ENCODE peak calls at places on chromosomes 1 and 21, in four cellular contexts. One of them, this sample, is unnamed. For H3K4me1, the result is how much of the 10 kb centered on the place peaks cover.

GRCh38 chr1:15680614-15681345 is 3.3 kb upstream of the PLEKHM2 start:
- DNase-seq in tibial nerve: no peak
- DNase-seq in heart right ventricle: no peak
- DNase-seq in CD8-positive, alpha-beta T cell: no peak
- DNase-seq in this sample: no peak

GRCh38 chr1:50538476-50538875 is 115.2 kb upstream of the DMRTA2 start:
- DNase-seq in tibial nerve: no peak
- DNase-seq in heart right ventricle: no peak
- DNase-seq in CD8-positive, alpha-beta T cell: no peak
- DNase-seq in this sample: no peak

GRCh38 chr1:25944986-25945385 is 38.8 kb upstream of the STMN1 start:
- DNase-seq in tibial nerve: no peak
- DNase-seq in heart right ventricle: no peak
- DNase-seq in CD8-positive, alpha-beta T cell: no peak
- DNase-seq in this sample: no peak

GRCh38 chr1:248740876-248741275 is 14.7 kb downstream of the LYPD8 start:
- DNase-seq in tibial nerve: no peak
- DNase-seq in heart right ventricle: no peak
- DNase-seq in CD8-positive, alpha-beta T cell: no peak
- DNase-seq in this sample: no peak

GRCh38 chr1:182781849-182782586 is 7.6 kb upstream of the NPL start:
- DNase-seq in tibial nerve: peak
- DNase-seq in heart right ventricle: peak
- DNase-seq in CD8-positive, alpha-beta T cell: peak
- DNase-seq in this sample: peak

GRCh38 chr1:117114816-117115215 is 6.7 kb downstream of the TRIM45 start:
- DNase-seq in tibial nerve: no peak
- DNase-seq in heart right ventricle: no peak
- DNase-seq in CD8-positive, alpha-beta T cell: no peak
- DNase-seq in this sample: peak

GRCh38 chr1:66364578-66365391 is 169.2 kb upstream of the SGIP1 start:
- DNase-seq in tibial nerve: no peak
- DNase-seq in heart right ventricle: no peak
- DNase-seq in CD8-positive, alpha-beta T cell: no peak
- DNase-seq in this sample: no peak

GRCh38 chr1:10170362-10170665 is 40.1 kb upstream of the KIF1B start:
- DNase-seq in tibial nerve: no peak
- DNase-seq in heart right ventricle: no peak
- DNase-seq in CD8-positive, alpha-beta T cell: no peak
- DNase-seq in this sample: no peak

GRCh38 chr1:42004322-42004721 is 85.6 kb upstream of the HIVEP3 start:
- DNase-seq in tibial nerve: no peak
- DNase-seq in heart right ventricle: no peak
- DNase-seq in CD8-positive, alpha-beta T cell: no peak
- DNase-seq in this sample: no peak

GRCh38 chr1:247347395-247348222 is 15.9 kb upstream of the ZNF496 start:
- DNase-seq in tibial nerve: no peak
- DNase-seq in heart right ventricle: no peak
- DNase-seq in CD8-positive, alpha-beta T cell: no peak
- DNase-seq in this sample: no peak

GRCh38 chr1:92924501-92924900 is 36.8 kb downstream of the DIPK1A start:
- DNase-seq in tibial nerve: no peak
- DNase-seq in heart right ventricle: no peak
- DNase-seq in CD8-positive, alpha-beta T cell: no peak
- DNase-seq in this sample: no peak

GRCh38 chr1:181255270-181255929 is 166.9 kb downstream of the IER5 start:
- DNase-seq in tibial nerve: no peak
- DNase-seq in heart right ventricle: no peak
- DNase-seq in CD8-positive, alpha-beta T cell: no peak
- DNase-seq in this sample: no peak

GRCh38 chr1:153493343-153493960 is 33.0 kb upstream of the S100A7 start:
- DNase-seq in tibial nerve: no peak
- DNase-seq in heart right ventricle: no peak
- DNase-seq in CD8-positive, alpha-beta T cell: no peak
- DNase-seq in this sample: no peak

GRCh38 chr1:14666376-14666775 is 67.9 kb downstream of the KAZN start:
- DNase-seq in tibial nerve: no peak
- DNase-seq in heart right ventricle: no peak
- DNase-seq in CD8-positive, alpha-beta T cell: no peak
- DNase-seq in this sample: no peak

GRCh38 chr21:42047821-42048613 is 23.1 kb upstream of the UMODL1 start:
- DNase-seq in tibial nerve: peak
- DNase-seq in heart right ventricle: peak
- DNase-seq in CD8-positive, alpha-beta T cell: no peak
- DNase-seq in this sample: no peak

GRCh38 chr1:178323067-178323466 is 173.7 kb downstream of the CLEC20A start:
- DNase-seq in tibial nerve: no peak
- DNase-seq in heart right ventricle: no peak
- DNase-seq in CD8-positive, alpha-beta T cell: no peak
- DNase-seq in this sample: no peak

DNA sequence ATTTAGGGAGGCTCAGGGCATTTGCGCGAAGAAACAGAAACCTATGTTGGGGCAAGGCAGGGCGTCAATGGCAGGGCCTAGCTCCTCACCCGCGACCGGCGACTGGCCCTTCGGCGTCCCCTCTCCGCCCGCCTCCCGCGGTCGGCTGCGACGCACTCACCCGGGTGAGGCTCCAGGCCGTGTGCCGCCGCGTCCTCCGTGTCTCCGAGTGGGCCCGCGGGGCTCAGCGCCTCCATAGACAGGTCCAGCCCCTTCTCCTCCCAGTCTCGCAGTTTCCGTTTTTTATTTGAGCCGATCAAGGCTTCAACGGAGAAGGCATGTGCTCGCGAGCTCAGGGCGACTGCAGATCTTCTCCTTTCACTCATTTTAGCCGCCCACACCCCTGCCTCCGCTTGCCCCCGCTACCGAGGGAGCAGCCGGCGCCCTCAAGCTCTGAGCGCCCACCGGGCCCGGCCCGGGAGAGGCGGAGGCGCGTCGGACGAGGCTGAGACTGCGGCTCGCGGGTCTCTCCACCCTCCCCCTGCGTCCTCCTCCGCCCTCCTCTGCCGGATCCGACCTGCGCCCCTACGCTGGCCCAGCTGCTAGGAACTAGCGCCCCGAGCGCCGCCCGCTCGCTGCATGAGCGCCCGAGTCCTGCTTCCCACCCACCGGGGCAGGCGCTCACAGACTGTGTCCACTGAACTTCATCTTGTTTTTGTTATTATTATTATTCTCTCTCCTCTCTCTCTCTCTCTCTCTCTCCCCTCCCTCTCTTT is 535 bp downstream of the TBX15 start:
- DNase-seq in tibial nerve: no peak
- DNase-seq in heart right ventricle: no peak
- DNase-seq in CD8-positive, alpha-beta T cell: no peak
- DNase-seq in this sample: no peak
- H3K4me3 ChIP-seq in tibial nerve: peak
- H3K4me3 ChIP-seq in heart right ventricle: peak
- H3K4me3 ChIP-seq in CD8-positive, alpha-beta T cell: no peak
- H3K4me3 ChIP-seq in this sample: no peak

DNA sequence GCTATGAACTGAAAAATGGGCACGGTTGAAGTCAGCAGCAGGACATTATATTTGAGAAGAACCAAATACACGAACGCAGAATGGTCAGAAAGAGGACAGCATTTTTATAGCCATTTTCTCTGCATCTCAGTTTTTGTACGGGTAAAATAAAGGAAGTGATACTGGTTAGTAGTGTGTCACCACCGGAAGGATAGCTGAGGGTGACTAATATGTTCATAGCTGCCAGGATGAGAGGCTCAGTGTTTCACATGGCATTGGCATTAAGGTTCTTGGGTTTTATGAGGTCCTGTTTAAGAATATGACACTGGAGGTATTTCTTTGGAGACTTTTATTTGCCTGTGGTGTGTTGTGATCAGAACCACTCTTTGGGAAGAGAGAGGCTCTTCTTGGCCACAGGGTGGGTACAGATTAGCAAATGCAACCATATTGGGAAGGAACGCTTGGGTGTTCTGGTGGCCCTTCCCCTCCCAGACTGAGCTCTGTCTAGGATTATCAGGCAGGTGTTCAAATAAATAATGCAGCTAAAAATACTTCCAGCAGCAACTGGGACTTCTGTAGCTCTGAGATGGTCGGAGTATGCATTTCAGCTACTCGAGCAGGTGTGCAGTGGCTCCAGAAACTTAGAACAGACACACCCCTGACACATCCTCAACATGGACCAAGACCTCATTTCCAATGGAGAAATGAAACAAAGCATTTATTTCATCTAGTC is 158.2 kb downstream of the PBX1 start:
- DNase-seq in tibial nerve: no peak
- DNase-seq in heart right ventricle: no peak
- DNase-seq in CD8-positive, alpha-beta T cell: no peak
- DNase-seq in this sample: no peak
- H3K27ac ChIP-seq in tibial nerve: no peak
- H3K27ac ChIP-seq in heart right ventricle: no peak
- H3K27ac ChIP-seq in CD8-positive, alpha-beta T cell: no peak
- H3K27ac ChIP-seq in this sample: no peak

GRCh38 chr1:223095870-223096269 is 47.2 kb downstream of the TLR5 start:
- DNase-seq in tibial nerve: no peak
- DNase-seq in heart right ventricle: no peak
- DNase-seq in CD8-positive, alpha-beta T cell: no peak
- DNase-seq in this sample: no peak
- H3K4me1 ChIP-seq in tibial nerve: under half
- H3K4me1 ChIP-seq in heart right ventricle: under half
- H3K4me1 ChIP-seq in CD8-positive, alpha-beta T cell: under half
- H3K4me1 ChIP-seq in this sample: under half

GRCh38 chr1:4633346-4633745 is 21.1 kb upstream of the AJAP1 start:
- DNase-seq in tibial nerve: no peak
- DNase-seq in heart right ventricle: no peak
- DNase-seq in CD8-positive, alpha-beta T cell: no peak
- DNase-seq in this sample: no peak

GRCh38 chr1:4630561-4630960 is 23.8 kb upstream of the AJAP1 start:
- DNase-seq in tibial nerve: no peak
- DNase-seq in heart right ventricle: no peak
- DNase-seq in CD8-positive, alpha-beta T cell: no peak
- DNase-seq in this sample: no peak

GRCh38 chr1:4628992-4629391 is 25.4 kb upstream of the AJAP1 start:
- DNase-seq in tibial nerve: no peak
- DNase-seq in heart right ventricle: no peak
- DNase-seq in CD8-positive, alpha-beta T cell: no peak
- DNase-seq in this sample: no peak

GRCh38 chr1:4634156-4634792 is 20.1 kb upstream of the AJAP1 start:
- DNase-seq in tibial nerve: no peak
- DNase-seq in heart right ventricle: no peak
- DNase-seq in CD8-positive, alpha-beta T cell: no peak
- DNase-seq in this sample: no peak

GRCh38 chr1:4631321-4631720 is 23.1 kb upstream of the AJAP1 start:
- DNase-seq in tibial nerve: no peak
- DNase-seq in heart right ventricle: no peak
- DNase-seq in CD8-positive, alpha-beta T cell: no peak
- DNase-seq in this sample: no peak
- H3K4me3 ChIP-seq in tibial nerve: no peak
- H3K4me3 ChIP-seq in heart right ventricle: no peak
- H3K4me3 ChIP-seq in CD8-positive, alpha-beta T cell: no peak
- H3K4me3 ChIP-seq in this sample: no peak

DNA sequence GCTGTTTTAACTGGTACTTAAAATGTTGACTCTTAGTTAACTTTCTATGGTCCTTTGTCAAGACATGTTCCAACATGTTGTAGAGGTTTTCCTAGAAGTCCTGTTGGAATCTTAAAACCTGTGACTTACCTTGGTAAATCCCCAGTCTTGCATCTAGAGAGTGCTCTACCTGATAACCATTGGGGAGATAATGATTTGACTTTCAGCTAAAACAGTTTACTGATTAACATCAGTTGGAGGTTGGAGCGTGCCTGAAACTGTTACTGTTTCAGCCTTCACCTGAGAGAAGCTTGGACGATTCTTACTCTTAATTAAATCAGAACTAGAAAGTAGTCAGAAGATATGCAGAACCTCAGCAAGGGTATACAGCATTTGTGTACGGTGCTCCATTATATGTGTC is 8.8 kb downstream of the MDM4 start:
- DNase-seq in tibial nerve: no peak
- DNase-seq in heart right ventricle: no peak
- DNase-seq in CD8-positive, alpha-beta T cell: no peak
- DNase-seq in this sample: no peak
- H3K27ac ChIP-seq in tibial nerve: no peak
- H3K27ac ChIP-seq in heart right ventricle: no peak
- H3K27ac ChIP-seq in CD8-positive, alpha-beta T cell: no peak
- H3K27ac ChIP-seq in this sample: no peak

DNA sequence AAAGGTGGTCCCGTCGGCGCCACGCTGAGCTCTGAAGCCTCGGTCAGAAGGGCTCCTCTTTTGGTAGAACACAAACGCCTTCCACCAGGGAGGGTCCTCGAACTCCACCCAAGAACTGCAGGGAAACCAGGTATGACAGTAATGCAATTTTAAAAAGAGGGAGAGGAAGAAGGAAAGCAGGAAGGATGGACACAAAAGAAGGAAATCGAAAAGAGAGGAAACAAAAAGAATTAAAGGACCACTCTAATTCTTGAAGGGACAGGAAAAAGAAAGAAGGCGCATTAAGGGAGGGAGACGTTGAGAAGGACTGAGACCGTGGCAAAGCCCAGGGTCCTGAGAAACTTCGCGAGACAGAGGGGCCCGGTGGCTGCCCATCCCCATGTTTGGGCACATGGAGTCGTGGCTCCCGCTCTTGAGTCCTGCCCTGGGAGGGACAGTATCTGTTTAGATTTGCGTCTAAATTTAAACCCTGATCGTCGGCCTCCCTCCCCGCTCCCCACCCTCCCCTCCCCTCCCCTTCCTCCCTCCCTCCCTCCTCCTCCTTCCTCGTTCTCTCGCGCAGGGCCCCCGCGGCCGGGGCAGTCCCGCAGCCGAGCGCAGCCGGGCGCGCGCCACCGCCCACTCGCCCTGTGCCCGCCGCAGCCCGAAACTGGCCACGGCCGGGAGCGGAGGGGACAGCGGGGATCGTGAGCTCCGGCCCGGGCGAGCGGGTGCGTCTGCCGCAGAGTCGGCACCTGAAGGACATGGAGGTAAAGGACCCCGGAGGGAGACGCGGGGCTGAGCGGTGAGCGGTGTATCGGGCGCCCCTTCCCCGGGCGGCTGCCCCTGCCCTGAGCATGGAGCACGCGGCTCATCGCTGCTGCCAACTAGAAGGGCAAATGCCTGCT is at the start of gene RCSD1:
- DNase-seq in tibial nerve: no peak
- DNase-seq in heart right ventricle: peak
- DNase-seq in CD8-positive, alpha-beta T cell: peak
- DNase-seq in this sample: peak
- H3K4me1 ChIP-seq in tibial nerve: under half
- H3K4me1 ChIP-seq in heart right ventricle: half or more
- H3K4me1 ChIP-seq in CD8-positive, alpha-beta T cell: half or more
- H3K4me1 ChIP-seq in this sample: half or more